ENCODE peak calls at places on chromosomes 16 and 17, in six cellular contexts. E, Q, D, T, S and W are unnamed samples.

GRCh38 chr16:56912746-56913703 is 18.9 kb upstream of the HERPUD1 start:
- ATAC-seq in E (peak; percentile 5), Q (peak; percentile 48), D (no peak), T (no peak), S (no peak), W (no peak)

GRCh38 chr17:5788266-5788900 is 204.1 kb upstream of the NLRP1 start:
- ATAC-seq in E (no peak), Q (no peak), D (no peak), T (no peak), S (no peak), W (no peak)

GRCh38 chr17:45110676-45111611 is 21.4 kb downstream of the PLCD3 start:
- ATAC-seq in E (peak; percentile 24), Q (peak; percentile 30), D (no peak), T (no peak), S (no peak), W (peak; percentile 69)

GRCh38 chr16:1545044-1545736 is 11.7 kb downstream of the TMEM204 start:
- ATAC-seq in E (no peak), Q (peak; percentile 83), D (no peak), T (no peak), S (no peak), W (peak; percentile 69)

GRCh38 chr17:320809-321385 is 31.7 kb downstream of the RPH3AL start:
- ATAC-seq in E (no peak), Q (no peak), D (peak; percentile 47), T (no peak), S (peak; percentile 42), W (no peak)

GRCh38 chr17:71938340-71939010 is 182.3 kb upstream of the SOX9 start:
- ATAC-seq in E (no peak), Q (no peak), D (no peak), T (no peak), S (no peak), W (no peak)

GRCh38 chr16:90028985-90029384 is 9.7 kb upstream of the DBNDD1 start:
- ATAC-seq in E (no peak), Q (no peak), D (no peak), T (no peak), S (no peak), W (no peak)

GRCh38 chr16:78292726-78293380 is 193.4 kb downstream of the WWOX start:
- ATAC-seq in E (no peak), Q (peak; percentile 87), D (no peak), T (no peak), S (peak; percentile 74), W (peak; percentile 58)

GRCh38 chr17:51770031-51770759 is 388.3 kb downstream of the CA10 start:
- ATAC-seq in E (no peak), Q (no peak), D (no peak), T (no peak), S (no peak), W (no peak)

GRCh38 chr17:75394332-75394918 is 11.1 kb downstream of the GRB2 start:
- ATAC-seq in E (peak; percentile 26), Q (peak; percentile 63), D (peak; percentile 61), T (peak; percentile 49), S (no peak), W (no peak)

GRCh38 chr17:29177541-29177870 is 2.7 kb downstream of the MYO18A start:
- ATAC-seq in E (no peak), Q (no peak), D (no peak), T (no peak), S (no peak), W (no peak)

GRCh38 chr16:56237451-56237930 is 46.2 kb downstream of the GNAO1 start:
- ATAC-seq in E (no peak), Q (no peak), D (no peak), T (no peak), S (no peak), W (no peak)

GRCh38 chr16:12729448-12729847 is 74.2 kb downstream of the CPPED1 start:
- ATAC-seq in E (no peak), Q (no peak), D (no peak), T (no peak), S (no peak), W (no peak)

GRCh38 chr16:72101195-72101594 is 7.5 kb downstream of the DHX38 start:
- ATAC-seq in E (no peak), Q (no peak), D (no peak), T (no peak), S (no peak), W (no peak)

GRCh38 chr16:15880434-15880833 is 8.0 kb downstream of the CEP20 start:
- ATAC-seq in E (peak; percentile 35), Q (peak; percentile 41), D (no peak), T (peak; percentile 50), S (no peak), W (no peak)

GRCh38 chr16:14101415-14101814 is 30.3 kb downstream of the MRTFB start:
- ATAC-seq in E (peak; percentile 78), Q (no peak), D (no peak), T (no peak), S (no peak), W (no peak)

GRCh38 chr17:37344519-37344918 is 31.3 kb upstream of the C17orf78 start:
- ATAC-seq in E (no peak), Q (no peak), D (no peak), T (no peak), S (no peak), W (no peak)

GRCh38 chr17:39082482-39082881 is 69.0 kb downstream of the PLXDC1 start:
- ATAC-seq in E (no peak), Q (no peak), D (no peak), T (no peak), S (no peak), W (peak; percentile 66)

GRCh38 chr16:65975049-65975708 is 391.3 kb upstream of the CDH5 start:
- ATAC-seq in E (peak; percentile 34), Q (no peak), D (no peak), T (peak; percentile 90), S (no peak), W (no peak)

GRCh38 chr17:31291820-31292219 is 5.2 kb downstream of the OMG start:
- ATAC-seq in E (no peak), Q (no peak), D (no peak), T (no peak), S (no peak), W (no peak)

GRCh38 chr16:83623091-83623730 is 184.6 kb upstream of the HSBP1 start:
- ATAC-seq in E (no peak), Q (no peak), D (no peak), T (no peak), S (no peak), W (no peak)

GRCh38 chr17:47864791-47865216 is 13.8 kb upstream of the SP6 start:
- ATAC-seq in E (no peak), Q (no peak), D (no peak), T (no peak), S (no peak), W (no peak)

GRCh38 chr17:69607162-69607834 is 192.8 kb downstream of the MAP2K6 start:
- ATAC-seq in E (peak; percentile 96), Q (peak; percentile 94), D (peak; percentile 81), T (peak; percentile 73), S (peak; percentile 65), W (peak; percentile 82)

DNA sequence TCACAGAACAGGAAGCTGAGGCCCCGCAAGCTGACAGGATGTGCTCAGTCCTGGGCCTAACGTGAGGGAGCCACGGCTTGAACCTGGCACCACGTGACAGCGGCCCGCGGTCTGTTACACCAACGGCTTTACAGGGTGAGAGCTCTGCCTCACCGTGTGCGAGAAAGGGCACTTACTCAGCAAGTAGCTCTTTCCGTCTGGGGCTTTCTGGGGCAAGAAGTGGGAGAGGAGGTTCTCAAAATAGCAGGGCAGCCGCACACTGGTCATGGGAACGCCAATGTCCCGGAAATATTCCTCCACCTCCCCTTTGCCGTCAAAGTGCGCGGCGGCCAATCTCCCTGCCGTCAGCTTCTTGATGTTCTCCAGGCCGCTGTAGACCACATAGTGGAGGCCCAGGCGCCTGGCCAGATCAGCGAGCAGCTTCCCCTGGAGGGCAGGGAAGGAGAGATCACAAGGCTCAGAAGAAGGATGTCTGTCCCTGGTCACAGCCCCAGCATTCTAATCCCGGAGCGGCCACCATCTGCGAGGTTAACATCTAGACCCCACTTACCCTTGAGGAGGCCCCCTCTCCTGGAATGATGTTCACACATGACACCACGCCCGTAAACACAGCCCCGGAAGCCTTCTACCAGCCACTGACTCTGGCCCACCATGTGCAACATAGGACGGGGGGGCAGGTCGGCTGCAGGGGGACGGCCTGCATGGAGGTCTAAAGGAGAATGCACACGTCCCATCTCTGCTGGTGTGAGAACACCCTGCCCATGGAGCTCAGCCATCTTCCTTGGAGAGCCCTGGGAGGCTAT is 8.2 kb downstream of the NMRAL1 start:
- ATAC-seq in E (no peak), Q (no peak), D (no peak), T (no peak), S (no peak), W (no peak)
- TF ChIP-seq EP300 in E (no peak), Q (no peak), D (no peak), T (no peak), S (no peak), W (no peak)

GRCh38 chr17:18087610-18088491 is at the start of gene DRG2:
- ATAC-seq in E (peak; percentile 97), Q (peak; percentile 99), D (peak; percentile 95), T (peak; percentile 98), S (peak; percentile 98), W (peak; percentile 99)
- TF ChIP-seq EP300 in E (no peak), Q (peak; percentile 51), D (no peak), T (peak; percentile 40), S (no peak), W (no peak)

GRCh38 chr17:61140386-61140785 is 259.3 kb upstream of the TBX2 start:
- ATAC-seq in E (no peak), Q (no peak), D (no peak), T (no peak), S (no peak), W (no peak)

GRCh38 chr17:61149106-61149505 is 250.5 kb upstream of the TBX2 start:
- ATAC-seq in E (no peak), Q (no peak), D (no peak), T (no peak), S (no peak), W (no peak)

GRCh38 chr17:61143026-61143425 is 256.6 kb upstream of the TBX2 start:
- ATAC-seq in E (no peak), Q (no peak), D (no peak), T (no peak), S (no peak), W (no peak)

GRCh38 chr17:61144137-61144536 is 255.5 kb upstream of the TBX2 start:
- ATAC-seq in E (no peak), Q (no peak), D (no peak), T (peak; percentile 25), S (no peak), W (no peak)

DNA sequence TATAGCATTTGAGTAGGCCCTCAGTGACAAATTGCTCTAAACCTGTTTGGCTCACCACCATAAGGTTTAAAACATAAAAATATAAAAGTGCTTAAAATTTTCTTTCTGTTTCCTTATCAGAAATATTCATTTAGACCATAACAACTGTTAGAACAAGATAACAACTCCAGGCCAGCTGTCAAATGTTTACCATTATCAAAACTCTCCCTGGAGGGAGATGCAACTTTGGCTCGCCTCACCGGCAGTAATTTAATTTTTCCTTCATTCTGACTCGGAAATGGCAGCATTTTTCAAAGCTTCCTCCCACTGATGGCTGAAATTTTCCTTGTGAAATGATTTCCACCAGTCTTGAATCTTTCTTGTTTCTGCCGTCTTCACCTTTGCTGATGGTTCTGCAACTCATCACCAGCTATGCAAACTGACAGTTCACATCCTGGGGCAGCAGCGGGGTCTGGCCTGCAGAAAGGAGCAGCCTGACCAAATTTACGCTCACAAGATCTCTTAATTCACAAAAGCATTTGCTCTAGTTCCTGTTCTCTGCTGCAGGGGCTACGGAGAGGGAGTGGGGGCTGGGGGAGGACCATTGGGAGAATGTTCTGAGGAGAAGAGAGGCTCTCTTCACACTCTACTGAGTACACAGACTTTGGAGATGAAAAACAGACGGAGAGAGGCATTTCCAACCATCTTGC is 254.6 kb upstream of the TBX2 start:
- ATAC-seq in E (no peak), Q (no peak), D (no peak), T (no peak), S (no peak), W (no peak)
- TF ChIP-seq EP300 in E (no peak), Q (no peak), D (no peak), T (peak; percentile 74), S (no peak), W (no peak)

GRCh38 chr17:61160789-61161440 is 238.7 kb upstream of the TBX2 start:
- ATAC-seq in E (no peak), Q (no peak), D (no peak), T (no peak), S (no peak), W (no peak)
- TF ChIP-seq EP300 in E (no peak), Q (no peak), D (no peak), T (no peak), S (no peak), W (no peak)